ENCODE peak calls at places on chromosomes 12 and 14, in nine cellular contexts. One of them, this sample, is unnamed.

GRCh38 chr14:57526942-57527341 is 33.3 kb upstream of the CCDC198 start:
- DNase-seq in GM12891: no peak
- DNase-seq in HepG2: peak; percentile 12
- DNase-seq in A549: no peak
- DNase-seq in endothelial cell of umbilical vein: no peak
- DNase-seq in erythroblast: peak; percentile 3
- DNase-seq in stomach: no peak
- DNase-seq in NB4: peak; percentile 22
- DNase-seq in sigmoid colon: no peak
- DNase-seq in this sample: no peak

GRCh38 chr14:68779761-68780323 is 13.0 kb downstream of the ZFP36L1 start:
- DNase-seq in GM12891: no peak
- DNase-seq in HepG2: peak; percentile 96
- DNase-seq in A549: no peak
- DNase-seq in endothelial cell of umbilical vein: peak; percentile 55
- DNase-seq in erythroblast: peak; percentile 53
- DNase-seq in stomach: peak; percentile 25
- DNase-seq in NB4: no peak
- DNase-seq in sigmoid colon: peak; percentile 81
- DNase-seq in this sample: no peak

GRCh38 chr12:97552410-97553050 is 89.9 kb downstream of the RMST start:
- DNase-seq in GM12891: no peak
- DNase-seq in HepG2: no peak
- DNase-seq in A549: no peak
- DNase-seq in endothelial cell of umbilical vein: no peak
- DNase-seq in erythroblast: no peak
- DNase-seq in stomach: no peak
- DNase-seq in NB4: no peak
- DNase-seq in sigmoid colon: no peak
- DNase-seq in this sample: no peak

GRCh38 chr12:122029620-122030426 is 8.1 kb downstream of the BCL7A start:
- DNase-seq in GM12891: no peak
- DNase-seq in HepG2: no peak
- DNase-seq in A549: no peak
- DNase-seq in endothelial cell of umbilical vein: no peak
- DNase-seq in erythroblast: no peak
- DNase-seq in stomach: no peak
- DNase-seq in NB4: peak; percentile 86
- DNase-seq in sigmoid colon: no peak
- DNase-seq in this sample: peak; percentile 96

GRCh38 chr12:26691234-26691970 is 141.6 kb downstream of the ITPR2 start:
- DNase-seq in GM12891: no peak
- DNase-seq in HepG2: peak; percentile 24
- DNase-seq in A549: peak; percentile 64
- DNase-seq in endothelial cell of umbilical vein: peak; percentile 96
- DNase-seq in erythroblast: peak; percentile 40
- DNase-seq in stomach: no peak
- DNase-seq in NB4: peak; percentile 95
- DNase-seq in sigmoid colon: no peak
- DNase-seq in this sample: peak; percentile 45

GRCh38 chr12:57236224-57236924 is 6.9 kb downstream of the SHMT2 start:
- DNase-seq in GM12891: no peak
- DNase-seq in HepG2: no peak
- DNase-seq in A549: no peak
- DNase-seq in endothelial cell of umbilical vein: no peak
- DNase-seq in erythroblast: no peak
- DNase-seq in stomach: no peak
- DNase-seq in NB4: no peak
- DNase-seq in sigmoid colon: no peak
- DNase-seq in this sample: no peak

GRCh38 chr12:54759751-54760150 is 94.6 kb upstream of the MUCL1 start:
- DNase-seq in GM12891: no peak
- DNase-seq in HepG2: peak; percentile 38
- DNase-seq in A549: no peak
- DNase-seq in endothelial cell of umbilical vein: no peak
- DNase-seq in erythroblast: peak; percentile 53
- DNase-seq in stomach: no peak
- DNase-seq in NB4: peak; percentile 71
- DNase-seq in sigmoid colon: no peak
- DNase-seq in this sample: peak; percentile 7

GRCh38 chr14:83416476-83416875 is 1882.8 kb upstream of the SEL1L start:
- DNase-seq in GM12891: no peak
- DNase-seq in HepG2: no peak
- DNase-seq in A549: no peak
- DNase-seq in endothelial cell of umbilical vein: no peak
- DNase-seq in erythroblast: no peak
- DNase-seq in stomach: no peak
- DNase-seq in NB4: peak; percentile 56
- DNase-seq in sigmoid colon: no peak
- DNase-seq in this sample: no peak

GRCh38 chr14:101475468-101476257 is 85.6 kb upstream of the DIO3 start:
- DNase-seq in GM12891: no peak
- DNase-seq in HepG2: peak; percentile 29
- DNase-seq in A549: peak; percentile 72
- DNase-seq in endothelial cell of umbilical vein: no peak
- DNase-seq in erythroblast: no peak
- DNase-seq in stomach: peak; percentile 23
- DNase-seq in NB4: peak; percentile 76
- DNase-seq in sigmoid colon: peak; percentile 72
- DNase-seq in this sample: no peak

GRCh38 chr12:49105504-49106120 is 5.0 kb downstream of the LMBR1L start:
- DNase-seq in GM12891: no peak
- DNase-seq in HepG2: no peak
- DNase-seq in A549: no peak
- DNase-seq in endothelial cell of umbilical vein: peak; percentile 37
- DNase-seq in erythroblast: no peak
- DNase-seq in stomach: no peak
- DNase-seq in NB4: no peak
- DNase-seq in sigmoid colon: no peak
- DNase-seq in this sample: no peak

GRCh38 chr12:49111206-49111605 is 559 bp upstream of the LMBR1L start:
- DNase-seq in GM12891: no peak
- DNase-seq in HepG2: no peak
- DNase-seq in A549: no peak
- DNase-seq in endothelial cell of umbilical vein: no peak
- DNase-seq in erythroblast: no peak
- DNase-seq in stomach: no peak
- DNase-seq in NB4: no peak
- DNase-seq in sigmoid colon: no peak
- DNase-seq in this sample: no peak

GRCh38 chr12:49108958-49109404 is 1.7 kb downstream of the LMBR1L start:
- DNase-seq in GM12891: no peak
- DNase-seq in HepG2: peak; percentile 23
- DNase-seq in A549: no peak
- DNase-seq in endothelial cell of umbilical vein: peak; percentile 33
- DNase-seq in erythroblast: no peak
- DNase-seq in stomach: no peak
- DNase-seq in NB4: peak; percentile 86
- DNase-seq in sigmoid colon: peak; percentile 92
- DNase-seq in this sample: no peak

GRCh38 chr12:49109631-49110172 is 945 bp downstream of the LMBR1L start:
- DNase-seq in GM12891: no peak
- DNase-seq in HepG2: no peak
- DNase-seq in A549: no peak
- DNase-seq in endothelial cell of umbilical vein: peak; percentile 37
- DNase-seq in erythroblast: no peak
- DNase-seq in stomach: no peak
- DNase-seq in NB4: no peak
- DNase-seq in sigmoid colon: no peak
- DNase-seq in this sample: no peak

DNA sequence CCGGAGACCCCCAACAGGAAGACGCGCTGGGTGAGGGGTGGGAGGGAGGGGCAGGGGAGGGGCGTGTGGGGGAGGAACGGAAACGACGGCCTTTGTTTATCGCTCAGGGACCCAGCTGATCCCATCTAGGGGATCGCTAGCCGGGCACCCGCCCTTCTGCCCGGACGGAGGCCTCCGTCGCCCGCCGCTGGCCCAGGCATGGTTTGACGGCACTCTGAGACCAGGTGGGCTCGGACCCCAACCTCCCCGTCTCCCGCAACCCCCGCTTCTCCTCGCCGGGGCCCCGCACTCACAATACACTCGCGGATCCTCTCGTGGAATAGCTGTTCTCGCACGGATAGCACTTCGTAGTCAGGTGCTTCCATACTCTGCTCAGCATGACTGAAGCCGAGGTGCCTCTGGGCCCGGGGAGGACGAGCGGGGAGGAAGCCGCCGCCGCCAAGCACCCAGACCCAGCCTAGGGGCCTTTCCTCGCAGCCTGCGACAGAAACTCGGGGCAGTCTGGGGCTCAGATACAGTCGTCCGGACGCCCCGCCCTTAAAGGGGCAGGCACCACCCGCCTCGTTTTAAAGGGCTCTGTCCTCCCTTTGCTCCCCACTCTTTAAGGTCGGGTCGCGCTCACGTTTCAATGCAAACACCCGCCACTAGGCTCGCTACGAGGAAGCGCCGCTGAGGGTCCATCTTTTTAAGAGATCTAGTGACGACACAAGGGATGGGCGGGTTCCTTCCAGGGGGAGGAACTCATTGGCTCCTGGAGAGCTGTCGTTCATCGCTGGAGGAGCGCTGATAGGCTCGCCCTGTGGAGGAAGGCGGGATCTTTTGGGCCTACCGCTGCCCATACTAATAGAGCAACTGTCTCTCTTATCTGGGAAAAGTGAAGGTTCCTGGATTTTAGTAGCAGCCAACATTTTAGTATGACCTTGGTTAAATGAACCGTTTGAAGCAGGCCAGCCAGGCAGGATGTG is at the start of gene LMBR1L:
- DNase-seq in GM12891: peak; percentile 94
- DNase-seq in HepG2: peak; percentile 97
- DNase-seq in A549: peak; percentile 100
- DNase-seq in endothelial cell of umbilical vein: peak; percentile 98
- DNase-seq in erythroblast: peak; percentile 98
- DNase-seq in stomach: peak; percentile 97
- DNase-seq in NB4: peak; percentile 99
- DNase-seq in sigmoid colon: peak; percentile 99
- DNase-seq in this sample: peak; percentile 95
- TF ChIP-seq POLR2A in GM12891: peak; percentile 64
- TF ChIP-seq POLR2A in HepG2: peak; percentile 83
- TF ChIP-seq POLR2A in A549: peak; percentile 65
- TF ChIP-seq POLR2A in endothelial cell of umbilical vein: peak; percentile 74
- TF ChIP-seq POLR2A in erythroblast: peak; percentile 74
- TF ChIP-seq POLR2A in stomach: peak; percentile 42
- TF ChIP-seq POLR2A in NB4: peak; percentile 56
- TF ChIP-seq POLR2A in sigmoid colon: peak; percentile 87
- TF ChIP-seq POLR2A in this sample: peak; percentile 54

GRCh38 chr14:60153996-60154395 is 11.2 kb downstream of the DHRS7 start:
- DNase-seq in GM12891: no peak
- DNase-seq in HepG2: no peak
- DNase-seq in A549: no peak
- DNase-seq in endothelial cell of umbilical vein: no peak
- DNase-seq in erythroblast: no peak
- DNase-seq in stomach: no peak
- DNase-seq in NB4: peak; percentile 74
- DNase-seq in sigmoid colon: no peak
- DNase-seq in this sample: no peak

DNA sequence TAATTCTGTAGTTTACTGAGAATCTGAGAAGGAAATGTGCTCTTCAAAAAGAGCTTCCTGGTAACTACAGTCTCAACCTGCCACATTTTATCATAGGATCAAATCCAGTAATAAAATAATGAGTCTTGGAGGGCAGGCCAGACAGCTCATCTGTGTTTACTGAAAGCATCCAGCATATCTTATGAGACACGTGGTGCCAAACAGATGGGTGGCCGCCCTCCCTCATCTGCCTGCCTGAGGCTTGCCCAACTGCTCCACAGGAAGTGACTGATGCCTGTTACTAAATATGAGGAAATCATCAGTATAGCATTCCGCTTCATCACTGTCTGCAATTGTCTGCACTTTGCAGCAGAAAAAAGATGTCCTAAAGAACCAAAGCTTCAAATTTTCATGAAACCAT is 13.5 kb downstream of the DHRS7 start:
- DNase-seq in GM12891: no peak
- DNase-seq in HepG2: no peak
- DNase-seq in A549: peak; percentile 51
- DNase-seq in endothelial cell of umbilical vein: peak; percentile 53
- DNase-seq in erythroblast: peak; percentile 79
- DNase-seq in stomach: peak; percentile 59
- DNase-seq in NB4: peak; percentile 94
- DNase-seq in sigmoid colon: peak; percentile 86
- DNase-seq in this sample: peak; percentile 42
- TF ChIP-seq POLR2A in GM12891: no peak
- TF ChIP-seq POLR2A in HepG2: no peak
- TF ChIP-seq POLR2A in A549: no peak
- TF ChIP-seq POLR2A in endothelial cell of umbilical vein: no peak
- TF ChIP-seq POLR2A in erythroblast: peak; percentile 20
- TF ChIP-seq POLR2A in stomach: no peak
- TF ChIP-seq POLR2A in NB4: no peak
- TF ChIP-seq POLR2A in sigmoid colon: no peak
- TF ChIP-seq POLR2A in this sample: no peak

DNA sequence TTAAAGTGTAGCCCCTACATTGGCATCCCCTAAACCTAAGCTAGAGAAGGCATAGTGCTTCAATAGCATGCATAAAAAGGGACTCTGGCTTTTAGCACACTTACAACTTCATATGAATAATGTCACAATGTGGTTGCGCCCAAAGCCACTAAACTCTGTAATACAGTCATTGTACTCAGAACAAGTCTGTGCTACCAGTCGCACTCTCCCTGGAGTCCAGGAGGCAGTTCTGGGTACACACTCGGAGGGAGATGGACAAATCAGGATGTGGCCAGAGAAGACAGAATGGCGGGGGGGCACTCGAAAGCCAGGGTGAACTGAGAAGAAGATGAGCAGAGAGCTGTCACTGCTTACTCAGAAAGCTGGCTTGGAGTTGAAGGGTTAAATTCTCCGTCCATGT is 10.6 kb downstream of the SAMD4A start:
- DNase-seq in GM12891: no peak
- DNase-seq in HepG2: no peak
- DNase-seq in A549: no peak
- DNase-seq in endothelial cell of umbilical vein: no peak
- DNase-seq in erythroblast: no peak
- DNase-seq in stomach: no peak
- DNase-seq in NB4: no peak
- DNase-seq in sigmoid colon: no peak
- DNase-seq in this sample: no peak
- TF ChIP-seq POLR2A in GM12891: no peak
- TF ChIP-seq POLR2A in HepG2: no peak
- TF ChIP-seq POLR2A in A549: no peak
- TF ChIP-seq POLR2A in endothelial cell of umbilical vein: no peak
- TF ChIP-seq POLR2A in erythroblast: no peak
- TF ChIP-seq POLR2A in stomach: no peak
- TF ChIP-seq POLR2A in NB4: no peak
- TF ChIP-seq POLR2A in sigmoid colon: no peak
- TF ChIP-seq POLR2A in this sample: no peak

GRCh38 chr12:100499416-100499815 is 25.8 kb downstream of the NR1H4 start:
- DNase-seq in GM12891: no peak
- DNase-seq in HepG2: no peak
- DNase-seq in A549: no peak
- DNase-seq in endothelial cell of umbilical vein: no peak
- DNase-seq in erythroblast: no peak
- DNase-seq in stomach: no peak
- DNase-seq in NB4: no peak
- DNase-seq in sigmoid colon: no peak
- DNase-seq in this sample: no peak

GRCh38 chr12:100503228-100503628 is 29.6 kb downstream of the NR1H4 start:
- DNase-seq in GM12891: no peak
- DNase-seq in HepG2: no peak
- DNase-seq in A549: no peak
- DNase-seq in endothelial cell of umbilical vein: no peak
- DNase-seq in erythroblast: no peak
- DNase-seq in stomach: no peak
- DNase-seq in NB4: no peak
- DNase-seq in sigmoid colon: no peak
- DNase-seq in this sample: no peak

GRCh38 chr12:100504820-100505219 is 31.2 kb downstream of the NR1H4 start:
- DNase-seq in GM12891: no peak
- DNase-seq in HepG2: no peak
- DNase-seq in A549: no peak
- DNase-seq in endothelial cell of umbilical vein: no peak
- DNase-seq in erythroblast: no peak
- DNase-seq in stomach: peak; percentile 50
- DNase-seq in NB4: no peak
- DNase-seq in sigmoid colon: no peak
- DNase-seq in this sample: no peak
- TF ChIP-seq POLR2A in GM12891: no peak
- TF ChIP-seq POLR2A in HepG2: no peak
- TF ChIP-seq POLR2A in A549: no peak
- TF ChIP-seq POLR2A in endothelial cell of umbilical vein: no peak
- TF ChIP-seq POLR2A in erythroblast: no peak
- TF ChIP-seq POLR2A in stomach: no peak
- TF ChIP-seq POLR2A in NB4: no peak
- TF ChIP-seq POLR2A in sigmoid colon: no peak
- TF ChIP-seq POLR2A in this sample: no peak

This sample was measured in H54.